ENCODE peak calls at places on chromosomes 7 and 10, in four cellular contexts. G is stimulated activated CD8-positive, alpha-beta memory T cell treated with anti-CD3 and anti-CD28 coated beads, Interleukin-12 subunit alpha, Interleukin-12 subunit beta, amount 100 ng/mL, for 1 hour; K is ureter; V is CD8-positive, alpha-beta T cell. F is an unnamed sample.

GRCh38 chr7:112476390-112477052 is 4.3 kb upstream of the LSMEM1 start:
- DNase-seq in G (no peak), K (no peak), V (no peak), F (no peak)

GRCh38 chr7:104023100-104023499 is 33.6 kb upstream of the RELN start:
- DNase-seq in G (no peak), K (no peak), V (no peak), F (no peak)

GRCh38 chr10:95756061-95756751 is at the start of gene ENTPD1:
- DNase-seq in G (no peak), K (no peak), V (no peak), F (no peak)

GRCh38 chr10:64396105-64396504 is 874.9 kb downstream of the REEP3 start:
- DNase-seq in G (no peak), K (no peak), V (no peak), F (no peak)

GRCh38 chr10:22629843-22630228 is 84.5 kb downstream of the PIP4K2A start:
- DNase-seq in G (no peak), K (no peak), V (no peak), F (no peak)

GRCh38 chr7:24325708-24326107 is 41.7 kb downstream of the NPY start:
- DNase-seq in G (no peak), K (no peak), V (no peak), F (no peak)

GRCh38 chr10:130196511-130197487 is 60.6 kb downstream of the GLRX3 start:
- DNase-seq in G (no peak), K (no peak), V (no peak), F (no peak)

GRCh38 chr10:86329093-86329710 is 37.4 kb downstream of the GRID1 start:
- DNase-seq in G (no peak), K (no peak), V (no peak), F (no peak)

GRCh38 chr10:74135452-74135851 is 15.2 kb downstream of the AP3M1 start:
- DNase-seq in G (no peak), K (no peak), V (no peak), F (no peak)

GRCh38 chr7:128032605-128033235 is 1.5 kb upstream of the LRRC4 start:
- DNase-seq in G (no peak), K (no peak), V (peak), F (peak)

GRCh38 chr10:121648078-121648477 is 49.8 kb upstream of the FGFR2 start:
- DNase-seq in G (no peak), K (no peak), V (no peak), F (no peak)

GRCh38 chr7:82029236-82029635 is 259.4 kb upstream of the HGF start:
- DNase-seq in G (no peak), K (no peak), V (no peak), F (no peak)

GRCh38 chr7:96415293-96415940 is 93.5 kb upstream of the SLC25A13 start:
- DNase-seq in G (no peak), K (no peak), V (no peak), F (peak)

GRCh38 chr7:128827248-128827958 is 2.8 kb upstream of the FLNC start:
- DNase-seq in G (no peak), K (no peak), V (no peak), F (no peak)

GRCh38 chr7:12297709-12298108 is 86.6 kb downstream of the TMEM106B start:
- DNase-seq in G (no peak), K (no peak), V (no peak), F (no peak)

GRCh38 chr7:76505168-76506080 is 4.9 kb upstream of the UPK3B start:
- DNase-seq in G (no peak), K (peak), V (no peak), F (no peak)

GRCh38 chr10:91162050-91162494 is 58.4 kb upstream of the PCGF5 start:
- DNase-seq in G (peak), K (peak), V (peak), F (no peak)

GRCh38 chr10:60989400-60989876 is 45.5 kb upstream of the RHOBTB1 start:
- DNase-seq in G (no peak), K (no peak), V (no peak), F (no peak)

GRCh38 chr10:121627810-121628209 is 29.6 kb upstream of the FGFR2 start:
- DNase-seq in G (no peak), K (peak), V (no peak), F (no peak)